ENCODE peak calls at places on chromosome 1, in five cellular contexts. T is endothelial cell, Z is fibroblast of mammary gland, P is AG10803, M is mesothelial cell of epicardium. E is an unnamed sample.

GRCh38 chr1:245085508-245086095 is 69.2 kb upstream of the KIF26B start:
- DNase-seq in T (no peak), Z (peak; percentile 97), P (peak; percentile 97), M (no peak), E (no peak)

GRCh38 chr1:60223370-60223652 is 149.7 kb upstream of the C1orf87 start:
- DNase-seq in T (no peak), Z (no peak), P (peak; percentile 2), M (no peak), E (no peak)

GRCh38 chr1:83029916-83030315 is 969.0 kb downstream of the TTLL7 start:
- DNase-seq in T (no peak), Z (peak; percentile 45), P (peak; percentile 44), M (no peak), E (no peak)

GRCh38 chr1:25197982-25198681 is 34.2 kb downstream of the SYF2 start:
- DNase-seq in T (no peak), Z (no peak), P (peak; percentile 45), M (no peak), E (no peak)

GRCh38 chr1:64242895-64243756 is 39.7 kb downstream of the UBE2U start:
- DNase-seq in T (no peak), Z (peak; percentile 73), P (peak; percentile 58), M (no peak), E (no peak)

GRCh38 chr1:219847215-219847855 is 81.0 kb downstream of the SLC30A10 start:
- DNase-seq in T (no peak), Z (peak; percentile 54), P (no peak), M (no peak), E (no peak)

GRCh38 chr1:164855930-164856329 is 296.9 kb downstream of the PBX1 start:
- DNase-seq in T (no peak), Z (no peak), P (no peak), M (no peak), E (no peak)

GRCh38 chr1:150309758-150310495 is 11.4 kb upstream of the PRPF3 start:
- DNase-seq in T (no peak), Z (no peak), P (no peak), M (no peak), E (no peak)

GRCh38 chr1:31837441-31838158 is 21.8 kb upstream of the SPOCD1 start:
- DNase-seq in T (no peak), Z (no peak), P (no peak), M (no peak), E (no peak)

DNA sequence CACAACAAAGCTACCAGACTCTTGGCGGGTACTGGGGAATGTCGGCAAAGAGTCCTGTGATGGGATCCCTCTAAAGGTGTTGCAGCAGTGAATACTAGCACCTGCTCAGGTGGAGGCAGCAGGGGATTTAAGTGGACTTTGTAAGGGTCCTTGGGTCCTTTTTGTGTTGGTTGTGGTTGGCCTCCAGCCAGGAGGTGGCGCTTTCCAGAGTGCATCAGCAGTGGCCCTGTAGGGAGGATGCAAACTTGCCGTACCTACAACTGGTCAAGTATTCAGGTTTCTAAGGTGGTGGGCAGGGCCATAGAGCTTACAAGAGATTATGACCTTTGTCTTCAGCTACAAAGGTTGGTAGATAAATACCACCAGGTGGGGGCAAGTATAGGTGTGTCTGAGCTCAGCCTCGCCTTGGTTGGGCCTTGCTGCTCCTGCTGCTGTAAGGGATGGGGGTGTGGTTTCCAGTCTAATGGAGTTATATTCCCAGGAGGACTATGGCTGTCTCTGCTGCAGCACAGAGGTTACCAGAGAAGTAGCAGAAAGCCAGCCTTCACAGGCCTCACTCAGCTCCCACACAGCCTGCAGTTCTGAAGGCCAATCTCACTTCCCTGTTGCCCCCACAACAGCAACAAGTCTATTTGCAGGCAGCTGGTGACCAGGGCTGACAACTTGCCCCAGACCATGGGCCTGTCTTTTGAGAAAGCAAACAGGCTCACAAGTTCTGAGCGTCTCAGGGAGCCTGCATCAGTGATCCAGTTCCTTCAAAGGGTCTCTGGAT is 7.3 kb downstream of the OR2M5 start:
- DNase-seq in T (no peak), Z (no peak), P (no peak), M (no peak), E (no peak)
- TF ChIP-seq CTCF in T (no peak), Z (no peak), P (no peak), M (no peak), E (no peak)

GRCh38 chr1:9425859-9426258 is 113.4 kb upstream of the SLC25A33 start:
- DNase-seq in T (no peak), Z (no peak), P (no peak), M (no peak), E (no peak)

GRCh38 chr1:9429369-9429766 is 109.9 kb upstream of the SLC25A33 start:
- DNase-seq in T (no peak), Z (no peak), P (no peak), M (no peak), E (no peak)

GRCh38 chr1:9427388-9427787 is 111.9 kb upstream of the SLC25A33 start:
- DNase-seq in T (no peak), Z (no peak), P (no peak), M (no peak), E (no peak)

GRCh38 chr1:9426291-9426711 is 113.0 kb upstream of the SLC25A33 start:
- DNase-seq in T (peak; percentile 46), Z (no peak), P (no peak), M (no peak), E (peak; percentile 64)

DNA sequence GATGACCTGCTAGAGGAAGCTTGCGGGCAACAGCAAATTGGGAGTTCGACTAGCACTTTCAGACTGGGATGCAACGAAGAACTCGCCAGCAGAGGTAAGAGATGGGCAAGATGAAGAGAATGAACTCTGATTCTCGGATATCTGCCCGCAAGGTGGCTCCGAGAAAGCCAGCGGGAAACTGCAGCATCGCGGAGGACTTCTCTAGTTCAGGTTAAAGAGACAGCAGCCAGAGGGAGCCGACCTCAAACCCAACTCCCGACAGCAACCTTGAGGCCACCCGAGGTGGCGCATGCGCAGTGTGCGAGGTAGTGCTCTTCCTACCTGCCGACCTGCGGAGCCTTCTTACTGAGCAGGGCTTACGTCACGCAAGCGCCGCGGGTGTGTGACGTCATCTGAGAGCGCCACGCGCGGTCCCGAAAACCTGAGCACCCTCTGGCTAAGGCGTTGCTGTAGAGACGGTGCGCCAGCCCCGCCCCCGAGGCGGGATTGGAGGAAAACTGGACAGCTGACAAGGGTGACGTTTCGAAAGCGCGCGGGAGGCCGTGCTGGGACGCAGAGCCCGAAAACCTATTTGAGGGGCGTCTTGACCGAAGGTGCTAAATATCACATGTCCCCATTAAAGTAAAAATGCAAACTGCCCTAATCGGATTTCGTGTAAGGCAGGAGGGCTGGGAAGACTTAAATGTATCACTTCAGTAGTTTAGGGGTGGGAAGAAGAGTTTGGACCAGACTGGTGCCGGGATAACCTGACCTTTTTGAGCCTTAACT is 110.5 kb upstream of the SLC25A33 start:
- DNase-seq in T (peak; percentile 99), Z (peak; percentile 98), P (peak; percentile 97), M (peak; percentile 98), E (peak; percentile 99)
- TF ChIP-seq CTCF in T (no peak), Z (no peak), P (peak; percentile 30), M (no peak), E (no peak)

DNA sequence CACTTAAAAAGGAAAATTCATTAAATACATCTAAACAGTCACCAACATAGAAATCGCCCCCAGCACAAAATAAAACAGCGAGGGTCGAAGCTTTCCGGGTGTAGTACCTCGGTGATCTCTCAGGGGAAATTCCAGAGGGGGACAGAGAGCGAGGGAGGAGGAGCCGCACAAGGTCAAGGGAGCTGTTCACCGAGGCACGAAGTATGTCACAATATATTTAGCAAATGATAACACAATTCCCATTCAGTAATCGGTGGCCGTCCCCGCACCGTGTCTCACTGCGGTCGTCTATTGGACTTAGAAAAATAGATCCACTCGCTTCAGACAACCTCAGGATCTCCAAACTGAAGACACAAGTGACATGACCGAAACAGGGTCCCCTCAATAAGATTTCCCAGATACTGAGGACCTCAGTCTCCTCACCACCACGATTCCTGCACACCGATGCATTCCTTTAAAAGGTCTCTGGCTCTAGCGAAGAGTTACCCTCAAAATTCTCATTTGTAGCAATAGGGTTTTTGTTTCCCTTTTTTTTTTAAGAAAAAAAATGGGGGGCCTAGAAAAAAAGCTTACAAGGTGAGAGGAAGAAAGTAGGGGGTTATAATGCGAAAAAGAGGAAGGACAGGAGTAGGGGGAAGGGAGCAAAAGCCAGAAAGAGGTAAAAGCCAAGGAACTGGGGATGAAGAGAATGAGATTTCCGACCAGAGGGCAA is 1.1 kb downstream of the LPGAT1 start:
- DNase-seq in T (peak; percentile 42), Z (no peak), P (peak; percentile 29), M (no peak), E (no peak)
- TF ChIP-seq CTCF in T (no peak), Z (no peak), P (peak; percentile 32), M (no peak), E (no peak)

DNA sequence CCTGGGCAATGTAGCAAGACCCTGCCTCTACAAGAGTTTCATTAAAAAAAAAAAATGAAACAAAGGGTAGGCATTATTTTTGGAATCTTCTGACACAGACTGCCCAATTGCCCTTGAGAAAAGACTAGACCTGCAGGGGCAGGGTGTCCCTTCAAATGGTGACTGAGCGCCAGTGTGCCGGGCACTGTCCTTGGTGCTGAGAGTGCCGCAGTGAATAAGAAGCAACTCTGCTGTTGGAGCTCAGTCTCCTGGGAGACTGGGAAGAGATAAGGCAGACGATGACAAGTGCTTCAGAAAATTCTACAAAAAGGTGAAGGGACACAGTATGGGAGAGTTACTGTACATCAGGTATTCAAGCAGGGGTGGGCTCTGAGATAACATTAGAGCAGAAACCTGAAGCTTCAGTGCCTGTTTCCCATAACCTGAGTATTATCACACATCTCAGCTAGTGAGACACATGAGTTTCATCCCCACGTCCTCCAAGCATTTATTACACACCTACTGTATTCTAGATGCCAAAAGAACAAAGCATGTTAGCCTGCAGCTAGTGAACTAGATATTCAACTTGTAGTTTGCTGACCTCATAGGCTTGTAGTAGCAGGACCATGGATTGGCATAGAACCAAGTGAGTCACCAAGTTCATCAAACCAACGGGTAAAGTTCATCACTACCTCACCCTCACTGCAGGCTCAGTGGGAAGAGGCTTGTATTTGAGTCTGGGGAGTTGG is 18.4 kb upstream of the RPL11 start:
- DNase-seq in T (peak; percentile 64), Z (peak; percentile 88), P (peak; percentile 40), M (peak; percentile 37), E (no peak)
- TF ChIP-seq CTCF in T (no peak), Z (no peak), P (peak; percentile 3), M (no peak), E (no peak)

GRCh38 chr1:100070201-100070939 is 62.4 kb downstream of the SASS6 start:
- DNase-seq in T (no peak), Z (no peak), P (no peak), M (no peak), E (no peak)

GRCh38 chr1:100065969-100066227 is 66.8 kb downstream of the SASS6 start:
- DNase-seq in T (no peak), Z (no peak), P (no peak), M (no peak), E (no peak)

GRCh38 chr1:100065183-100065968 is 67.4 kb downstream of the SASS6 start:
- DNase-seq in T (no peak), Z (no peak), P (no peak), M (no peak), E (no peak)
- TF ChIP-seq CTCF in T (no peak), Z (no peak), P (no peak), M (no peak), E (no peak)